ENCODE peak calls at places on chromosomes 4 and X, in five cellular contexts. U is H9, L is neuronal stem cell, N is H1, M is trophoblast cell. T is an unnamed sample.

GRCh38 chr4:123824524-123824923 is 427.9 kb downstream of the SPRY1 start:
- DNase-seq in L (no peak), M (no peak), U (no peak), N (no peak), T (no peak)

GRCh38 chr4:25749150-25749794 is 93.6 kb downstream of the SLC34A2 start:
- DNase-seq in L (no peak), U (no peak), N (no peak), M (no peak), T (no peak)

GRCh38 chrX:128464091-128464490 is 411.9 kb upstream of the ACTRT1 start:
- DNase-seq in U (no peak), M (no peak), L (no peak), N (no peak), T (no peak)

GRCh38 chrX:26914232-26914631 is 548.9 kb downstream of the PPP4R3C start:
- DNase-seq in U (no peak), L (no peak), N (no peak), M (no peak), T (no peak)

GRCh38 chrX:120244735-120245498 is 5.7 kb upstream of the ZBTB33 start:
- DNase-seq in N (no peak), U (peak), L (peak), M (peak), T (peak)

GRCh38 chr4:98586231-98586630 is 72.2 kb downstream of the TSPAN5 start:
- DNase-seq in M (no peak), N (no peak), U (no peak), L (no peak), T (no peak)

GRCh38 chrX:28884823-28885222 is 297.6 kb downstream of the IL1RAPL1 start:
- DNase-seq in M (no peak), L (no peak), N (no peak), U (no peak), T (no peak)

GRCh38 chr4:140176735-140177134 is 22.8 kb upstream of the MAML3 start:
- DNase-seq in M (no peak), U (no peak), L (no peak), N (no peak), T (peak)

GRCh38 chr4:8244931-8245460 is 24.6 kb upstream of the HTRA3 start:
- DNase-seq in N (no peak), U (no peak), M (no peak), L (no peak), T (no peak)

GRCh38 chr4:107183155-107183774 is 147.2 kb upstream of the DKK2 start:
- DNase-seq in U (no peak), N (no peak), L (peak), M (peak), T (peak)

GRCh38 chr4:106208481-106209460 is 107.2 kb downstream of the TBCK start:
- DNase-seq in U (peak), L (no peak), M (no peak), N (no peak), T (no peak)

GRCh38 chrX:106999002-106999975 is 723 bp downstream of the MORC4 start:
- DNase-seq in L (peak), N (no peak), U (peak), M (peak), T (peak)

GRCh38 chr4:15938182-15938581 is 358 bp downstream of the FGFBP1 start:
- DNase-seq in N (no peak), L (no peak), M (no peak), U (peak), T (no peak)

GRCh38 chr4:39062499-39062898 is 467 bp downstream of the KLHL5 start:
- DNase-seq in M (no peak), U (no peak), L (no peak), N (no peak), T (peak)

GRCh38 chr4:185383451-185383850 is 12.3 kb downstream of the LRP2BP start:
- DNase-seq in U (no peak), M (peak), L (no peak), N (no peak), T (no peak)

GRCh38 chr4:145609494-145610427 is 9.4 kb upstream of the MMAA start:
- DNase-seq in N (no peak), U (peak), M (peak), L (peak), T (peak)

GRCh38 chr4:182924497-182924896 is 7.3 kb upstream of the DCTD start:
- DNase-seq in U (no peak), M (no peak), N (no peak), L (no peak), T (peak)

GRCh38 chrX:150696836-150697235 is 3.6 kb downstream of the MTMR1 start:
- DNase-seq in M (no peak), L (no peak), N (no peak), U (no peak), T (no peak)

GRCh38 chrX:154310991-154311541 is 15.5 kb downstream of the TKTL1 start:
- DNase-seq in N (no peak), U (no peak), M (no peak), L (no peak), T (no peak)

GRCh38 chr4:91111556-91111955 is 984.4 kb downstream of the CCSER1 start:
- DNase-seq in M (no peak), L (no peak), N (no peak), U (no peak), T (no peak)

GRCh38 chr4:46081211-46081610 is 42.6 kb downstream of the GABRG1 start:
- DNase-seq in U (no peak), M (no peak), L (no peak), N (no peak), T (no peak)

GRCh38 chrX:13891367-13892146 is 74.7 kb upstream of the GPM6B start:
- DNase-seq in N (no peak), M (no peak), L (no peak), U (no peak), T (no peak)

GRCh38 chrX:149758068-149758714 is 15.7 kb upstream of the HSFX1 start:
- DNase-seq in L (no peak), U (no peak), N (no peak), M (no peak), T (no peak)

GRCh38 chr4:178577933-178578332 is 1135.7 kb upstream of the AGA start:
- DNase-seq in M (no peak), L (no peak), U (no peak), N (no peak), T (no peak)

GRCh38 chr4:65592089-65592488 is 78.2 kb downstream of the EPHA5 start:
- DNase-seq in L (no peak), N (no peak), M (no peak), U (peak), T (no peak)

GRCh38 chr4:20433101-20433705 is 181.5 kb downstream of the SLIT2 start:
- DNase-seq in L (peak), U (no peak), M (no peak), N (no peak), T (no peak)

GRCh38 chr4:113106076-113106475 is 56.6 kb downstream of the ANK2 start:
- DNase-seq in N (no peak), L (no peak), U (no peak), M (no peak), T (peak)

GRCh38 chr4:21304061-21304541 is 603.8 kb downstream of the PACRGL start:
- DNase-seq in N (peak), U (peak), M (no peak), L (peak), T (peak)

GRCh38 chrX:47272013-47272408 is 39.2 kb downstream of the USP11 start:
- DNase-seq in N (no peak), U (no peak), L (no peak), M (no peak), T (no peak)

GRCh38 chr4:103046416-103047290 is 27.1 kb upstream of the SLC9B1 start:
- DNase-seq in L (peak), U (peak), M (no peak), N (no peak), T (peak)

GRCh38 chr4:189146994-189147929 is 793.4 kb upstream of the FRG1 start:
- DNase-seq in M (no peak), N (no peak), L (no peak), U (no peak), T (no peak)
- H3K4me2 ChIP-seq in M (no peak), N (no peak), L (no peak), U (no peak), T (no peak)

GRCh38 chr4:41303372-41304118 is 46.8 kb downstream of the UCHL1 start:
- DNase-seq in L (no peak), N (no peak), U (no peak), M (no peak), T (no peak)

GRCh38 chr4:41304221-41304620 is 47.5 kb downstream of the UCHL1 start:
- DNase-seq in U (no peak), M (no peak), L (no peak), N (no peak), T (no peak)

GRCh38 chr4:41301137-41301536 is 44.4 kb downstream of the UCHL1 start:
- DNase-seq in U (no peak), L (no peak), M (no peak), N (no peak), T (no peak)

GRCh38 chr4:41307633-41308032 is 50.9 kb downstream of the UCHL1 start:
- DNase-seq in U (no peak), M (no peak), N (no peak), L (no peak), T (no peak)

DNA sequence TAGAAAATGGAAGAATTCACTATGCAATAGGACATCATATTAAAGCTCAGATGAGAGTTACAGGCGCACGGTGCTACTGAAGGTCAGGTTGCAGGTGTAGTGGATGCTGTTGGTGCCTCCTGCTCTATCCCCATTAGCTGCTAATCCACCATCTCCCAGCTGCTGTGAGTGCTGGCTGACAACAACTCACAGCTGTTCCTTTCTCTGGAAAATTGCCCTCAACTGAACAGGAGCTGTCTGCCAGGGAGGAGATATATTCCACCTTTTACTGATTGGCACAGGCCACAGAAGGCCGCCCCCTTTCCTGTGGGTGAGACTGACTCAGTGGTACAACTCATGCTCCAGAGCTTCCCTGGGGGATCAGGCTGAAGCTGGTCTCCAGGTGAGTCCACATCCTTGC is 48.8 kb downstream of the UCHL1 start:
- DNase-seq in N (no peak), U (no peak), L (no peak), M (no peak), T (no peak)
- H2BK12ac ChIP-seq in N (no peak), U (no peak), L (no peak), M (no peak), T (no peak)

DNA sequence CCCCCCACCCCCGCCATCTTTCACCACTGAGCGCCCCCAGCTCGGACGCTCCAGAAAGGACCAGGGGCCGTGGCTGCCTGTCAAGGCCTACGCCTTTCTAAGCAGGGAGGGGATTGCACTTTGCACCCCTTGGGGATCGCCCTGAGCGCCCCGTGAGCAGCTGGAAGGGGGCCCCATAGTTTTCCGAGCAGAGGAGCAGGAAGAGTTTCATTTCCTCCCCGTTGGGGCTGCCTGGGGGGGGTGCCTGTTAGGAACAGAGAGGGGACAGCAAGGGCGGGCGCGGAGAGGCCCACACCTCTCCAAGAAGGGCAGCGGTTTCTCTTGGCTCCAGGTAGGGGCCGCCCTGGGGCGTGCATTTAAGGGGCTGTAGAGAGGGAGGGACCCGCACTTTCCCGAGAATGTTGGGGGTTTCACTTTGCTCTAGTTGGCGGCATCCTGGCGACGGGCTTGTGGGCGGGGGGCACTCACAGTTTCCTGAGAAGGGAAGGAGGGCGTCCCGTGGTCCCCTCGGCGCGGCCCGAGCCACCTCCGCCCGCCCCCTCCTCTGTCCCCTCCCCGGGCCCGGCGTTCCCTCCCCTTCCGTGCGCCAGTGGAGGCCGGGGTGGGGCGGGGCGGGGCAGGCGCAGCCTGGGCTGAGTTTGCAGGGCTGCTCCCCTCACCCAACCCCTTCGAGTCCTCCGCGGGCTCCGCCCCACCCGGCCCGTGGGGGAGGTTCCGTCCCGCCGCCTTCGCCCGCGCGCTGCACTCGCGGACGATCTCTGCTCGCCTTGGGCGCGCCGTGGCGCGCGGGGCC is 82.3 kb upstream of the CD99 start:
- DNase-seq in U (peak), L (peak), N (peak), M (peak), T (peak)
- H3K14ac ChIP-seq in U (peak), L (no peak), N (no peak), M (peak), T (peak)

GRCh38 chr4:2962099-2962455 is 1.1 kb downstream of the NOP14 start:
- DNase-seq in M (no peak), U (no peak), N (no peak), L (peak), T (no peak)
- H3K4me2 ChIP-seq in M (peak), U (peak), N (peak), L (peak), T (peak)

GRCh38 chr4:101981756-101982155 is 191.2 kb downstream of the BANK1 start:
- DNase-seq in N (no peak), M (peak), U (no peak), L (no peak), T (no peak)
- H2BK12ac ChIP-seq in N (no peak), M (no peak), U (no peak), L (no peak), T (peak)